ENCODE peak calls at places on chromosomes 16 and 17, in four cellular contexts. One of them, this sample, is unnamed.
A peak's percentile ranks its signal among the peaks of the same experiment; 100 is the strongest.

GRCh38 chr17:147796-148740 is 10.7 kb downstream of the SCGB1C2 start:
- DNase-seq in stomach: peak; percentile 16
- DNase-seq in ovary: peak; percentile 24
- DNase-seq in A549: no peak
- DNase-seq in this sample: no peak

GRCh38 chr16:1823821-1824220 is 2.8 kb downstream of the HAGH start:
- DNase-seq in A549: peak; percentile 60
- DNase-seq in stomach: peak; percentile 55
- DNase-seq in ovary: no peak
- DNase-seq in this sample: no peak

GRCh38 chr17:32586666-32587065 is 99.9 kb downstream of the CDK5R1 start:
- DNase-seq in ovary: no peak
- DNase-seq in stomach: no peak
- DNase-seq in A549: no peak
- DNase-seq in this sample: no peak

GRCh38 chr16:1338119-1338730 is 4.8 kb downstream of the BAIAP3 start:
- DNase-seq in ovary: no peak
- DNase-seq in A549: peak; percentile 50
- DNase-seq in stomach: peak; percentile 78
- DNase-seq in this sample: peak; percentile 70

GRCh38 chr16:81478876-81479496 is 34.4 kb downstream of the CMIP start:
- DNase-seq in A549: no peak
- DNase-seq in stomach: peak; percentile 75
- DNase-seq in ovary: no peak
- DNase-seq in this sample: peak; percentile 73

GRCh38 chr16:11727945-11728543 is 14.6 kb downstream of the TXNDC11 start:
- DNase-seq in stomach: no peak
- DNase-seq in A549: no peak
- DNase-seq in ovary: no peak
- DNase-seq in this sample: no peak

GRCh38 chr17:32621612-32622312 is 135.0 kb downstream of the CDK5R1 start:
- DNase-seq in A549: no peak
- DNase-seq in ovary: no peak
- DNase-seq in stomach: no peak
- DNase-seq in this sample: no peak

GRCh38 chr17:69065113-69065512 is 4.4 kb upstream of the ABCA9 start:
- DNase-seq in ovary: no peak
- DNase-seq in stomach: no peak
- DNase-seq in A549: no peak
- DNase-seq in this sample: no peak

GRCh38 chr16:648071-648785 is 937 bp upstream of the WDR90 start:
- DNase-seq in A549: no peak
- DNase-seq in ovary: no peak
- DNase-seq in stomach: peak; percentile 83
- DNase-seq in this sample: peak; percentile 90

GRCh38 chr16:57526498-57526897 is 9.9 kb downstream of the CCDC102A start:
- DNase-seq in stomach: no peak
- DNase-seq in A549: no peak
- DNase-seq in ovary: no peak
- DNase-seq in this sample: no peak

GRCh38 chr16:51002889-51003490 is 148.1 kb downstream of the SALL1 start:
- DNase-seq in ovary: no peak
- DNase-seq in A549: no peak
- DNase-seq in stomach: peak; percentile 69
- DNase-seq in this sample: no peak

GRCh38 chr16:52450906-52451305 is 96.0 kb downstream of the TOX3 start:
- DNase-seq in stomach: no peak
- DNase-seq in A549: no peak
- DNase-seq in ovary: no peak
- DNase-seq in this sample: no peak

GRCh38 chr16:3282103-3282746 is 1.1 kb upstream of the ZNF263 start:
- DNase-seq in A549: peak; percentile 82
- DNase-seq in stomach: no peak
- DNase-seq in ovary: no peak
- DNase-seq in this sample: no peak

GRCh38 chr17:70521821-70522256 is 352.5 kb downstream of the KCNJ2 start:
- DNase-seq in stomach: peak; percentile 75
- DNase-seq in A549: no peak
- DNase-seq in ovary: peak; percentile 31
- DNase-seq in this sample: peak; percentile 25

GRCh38 chr16:31471241-31471874 is 594 bp upstream of the TGFB1I1 start:
- DNase-seq in stomach: no peak
- DNase-seq in ovary: no peak
- DNase-seq in A549: no peak
- DNase-seq in this sample: no peak

GRCh38 chr16:57773680-57774295 is 28.5 kb downstream of the KIFC3 start:
- DNase-seq in stomach: peak; percentile 56
- DNase-seq in A549: no peak
- DNase-seq in ovary: no peak
- DNase-seq in this sample: no peak

DNA sequence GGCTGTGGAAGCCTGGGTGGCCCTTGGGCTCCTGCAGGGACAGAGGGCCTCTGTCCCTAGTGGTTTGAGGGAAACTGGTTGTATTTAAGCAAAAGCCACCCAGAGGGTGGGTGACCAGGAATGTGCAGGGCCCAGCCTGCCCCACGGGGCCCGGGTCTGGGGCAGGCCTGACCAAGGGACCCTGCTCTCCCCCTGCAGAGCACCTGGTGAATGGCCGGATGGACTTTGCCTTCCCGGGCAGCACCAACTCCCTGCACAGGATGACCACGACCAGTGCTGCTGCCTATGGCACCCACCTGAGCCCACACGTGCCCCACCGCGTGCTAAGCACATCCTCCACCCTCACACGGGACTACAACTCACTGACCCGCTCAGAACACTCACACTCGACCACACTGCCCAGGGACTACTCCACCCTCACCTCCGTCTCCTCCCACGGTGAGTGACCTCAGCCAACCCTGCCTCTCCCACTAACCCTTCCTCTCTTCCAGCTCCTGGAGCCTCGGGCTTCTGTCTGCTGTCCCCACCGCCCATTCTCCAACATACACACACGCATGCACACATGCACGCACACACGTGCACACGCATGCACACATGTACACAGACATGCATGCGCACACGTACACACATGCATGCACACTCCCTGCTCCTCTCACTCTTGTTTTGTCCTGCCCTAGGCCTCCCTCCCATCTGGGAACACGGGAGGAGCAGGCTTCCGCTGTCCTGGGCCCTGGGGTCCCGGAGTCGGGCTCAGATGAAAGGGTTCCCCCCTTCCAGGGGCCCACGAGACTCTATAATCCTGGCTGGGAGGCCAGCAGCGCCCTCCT is 10.4 kb downstream of the GALK1 start:
- DNase-seq in stomach: no peak
- DNase-seq in A549: no peak
- DNase-seq in ovary: no peak
- DNase-seq in this sample: no peak
- H3K4me3 ChIP-seq in stomach: peak overlapping the region; percentile 45
- H3K4me3 ChIP-seq in A549: no peak overlapping the region
- H3K4me3 ChIP-seq in ovary: no peak overlapping the region
- H3K4me3 ChIP-seq in this sample: no peak overlapping the region

DNA sequence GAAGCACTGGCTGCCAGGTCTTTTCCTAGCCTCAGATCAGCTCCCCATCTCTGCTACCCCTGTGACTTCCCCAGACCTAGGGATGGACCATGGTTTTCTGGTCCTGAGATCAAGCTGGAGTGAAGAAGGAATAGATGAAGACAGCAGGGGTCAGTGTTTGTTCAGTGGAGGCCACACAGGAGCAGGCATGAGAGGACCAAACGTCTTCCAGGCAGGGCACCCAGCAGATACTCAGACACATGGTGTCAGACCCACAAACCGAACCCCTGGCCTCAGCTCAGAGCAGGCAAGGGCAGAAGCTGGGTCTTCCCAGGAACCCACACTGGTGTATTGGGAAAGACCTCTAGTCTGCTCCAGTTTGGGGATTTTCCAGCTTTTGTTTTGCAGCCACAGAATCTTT is 189.7 kb downstream of the IRX5 start:
- DNase-seq in ovary: no peak
- DNase-seq in A549: no peak
- DNase-seq in stomach: no peak
- DNase-seq in this sample: no peak
- TF ChIP-seq EP300 in ovary: no peak
- TF ChIP-seq EP300 in A549: no peak
- TF ChIP-seq EP300 in stomach: no peak
- TF ChIP-seq EP300 in this sample: no peak

GRCh38 chr17:63999680-64000531 is 1.8 kb downstream of the PRR29 start:
- DNase-seq in A549: no peak
- DNase-seq in ovary: no peak
- DNase-seq in stomach: no peak
- DNase-seq in this sample: no peak

GRCh38 chr17:63997341-63998048 is 656 bp upstream of the PRR29 start:
- DNase-seq in ovary: no peak
- DNase-seq in stomach: no peak
- DNase-seq in A549: no peak
- DNase-seq in this sample: no peak

GRCh38 chr17:63998721-63999679 is 849 bp downstream of the PRR29 start:
- DNase-seq in stomach: no peak
- DNase-seq in ovary: no peak
- DNase-seq in A549: no peak
- DNase-seq in this sample: no peak

GRCh38 chr17:63996430-63997182 is 1.5 kb upstream of the PRR29 start:
- DNase-seq in ovary: no peak
- DNase-seq in stomach: no peak
- DNase-seq in A549: no peak
- DNase-seq in this sample: no peak

GRCh38 chr17:63998050-63998720 is at the start of gene PRR29:
- DNase-seq in A549: peak; percentile 95
- DNase-seq in stomach: peak; percentile 74
- DNase-seq in ovary: peak; percentile 88
- DNase-seq in this sample: peak; percentile 63
- H3K4me3 ChIP-seq in A549: peak within 1 kb of the TSS; percentile 63
- H3K4me3 ChIP-seq in stomach: peak within 1 kb of the TSS; percentile 50
- H3K4me3 ChIP-seq in ovary: peak within 1 kb of the TSS; percentile 38
- H3K4me3 ChIP-seq in this sample: peak within 1 kb of the TSS; percentile 65

GRCh38 chr17:39751637-39752036 is 13.9 kb downstream of the GRB7 start:
- DNase-seq in A549: no peak
- DNase-seq in ovary: no peak
- DNase-seq in stomach: no peak
- DNase-seq in this sample: no peak

GRCh38 chr17:39751016-39751543 is 13.3 kb downstream of the GRB7 start:
- DNase-seq in ovary: no peak
- DNase-seq in A549: no peak
- DNase-seq in stomach: no peak
- DNase-seq in this sample: peak; percentile 3

GRCh38 chr17:39747745-39748144 is 10.0 kb downstream of the GRB7 start:
- DNase-seq in stomach: no peak
- DNase-seq in ovary: no peak
- DNase-seq in A549: no peak
- DNase-seq in this sample: no peak

GRCh38 chr17:39752241-39752831 is 14.6 kb downstream of the GRB7 start:
- DNase-seq in stomach: peak; percentile 22
- DNase-seq in A549: no peak
- DNase-seq in ovary: no peak
- DNase-seq in this sample: no peak

GRCh38 chr17:39750131-39751015 is 12.6 kb downstream of the GRB7 start:
- DNase-seq in stomach: no peak
- DNase-seq in A549: no peak
- DNase-seq in ovary: no peak
- DNase-seq in this sample: peak; percentile 11
- TF ChIP-seq EP300 in stomach: no peak
- TF ChIP-seq EP300 in A549: no peak
- TF ChIP-seq EP300 in ovary: no peak
- TF ChIP-seq EP300 in this sample: no peak

GRCh38 chr17:29342148-29342765 is 47.9 kb upstream of the TAOK1 start:
- DNase-seq in ovary: no peak
- DNase-seq in stomach: no peak
- DNase-seq in A549: no peak
- DNase-seq in this sample: no peak
- H3K4me3 ChIP-seq in ovary: no peak overlapping the region
- H3K4me3 ChIP-seq in stomach: no peak overlapping the region
- H3K4me3 ChIP-seq in A549: no peak overlapping the region
- H3K4me3 ChIP-seq in this sample: no peak overlapping the region